ENCODE peak calls at places on chromosomes 1 and 21, in nine cellular contexts. H is small intestine, D is HFFc6, Q is MV-4-11, T is progenitor cell of endocrine pancreas, X is cardiac muscle cell, Z is AG10803, F is sciatic nerve, R is ELR. Y is an unnamed sample.
A peak's percentile ranks its signal among the peaks of the same experiment; 100 is the strongest.

GRCh38 chr1:19454265-19455198 is 30.8 kb downstream of the CAPZB start:
- DNase-seq in Q (no peak), D (peak; percentile 48), T (no peak), H (no peak), R (peak; percentile 40), X (no peak), Z (no peak), F (no peak), Y (no peak)

GRCh38 chr1:97792655-97793054 is 128.2 kb downstream of the DPYD start:
- DNase-seq in H (no peak), X (no peak), Z (no peak), Q (no peak), D (no peak), T (no peak), F (no peak), R (no peak), Y (no peak)

GRCh38 chr1:214416417-214417212 is 134.8 kb downstream of the PTPN14 start:
- DNase-seq in H (no peak), T (no peak), D (peak; percentile 58), Z (peak; percentile 55), Q (no peak), R (peak; percentile 76), F (no peak), X (peak; percentile 84), Y (no peak)

GRCh38 chr21:31198575-31198974 is 145.5 kb downstream of the TIAM1 start:
- DNase-seq in F (no peak), H (peak; percentile 56), T (no peak), X (peak; percentile 75), Q (peak; percentile 61), D (peak; percentile 21), Z (peak; percentile 44), R (peak; percentile 54), Y (peak; percentile 57)

GRCh38 chr1:110384581-110385321 is 6.1 kb downstream of the SLC16A4 start:
- DNase-seq in Z (no peak), H (peak; percentile 93), R (no peak), X (no peak), Q (peak; percentile 5), T (no peak), F (no peak), D (no peak), Y (no peak)

GRCh38 chr1:2495546-2495945 is 19.5 kb downstream of the PLCH2 start:
- DNase-seq in T (no peak), F (no peak), Q (no peak), H (no peak), Z (no peak), R (no peak), D (no peak), X (no peak), Y (no peak)

GRCh38 chr1:50750021-50750619 is 209.9 kb downstream of the FAF1 start:
- DNase-seq in D (peak; percentile 30), R (peak; percentile 52), X (peak; percentile 49), T (no peak), Z (peak; percentile 46), F (no peak), H (no peak), Q (peak; percentile 11), Y (peak; percentile 31)

GRCh38 chr1:60655799-60656355 is 426.5 kb upstream of the NFIA start:
- DNase-seq in Q (no peak), F (no peak), T (no peak), Z (no peak), X (no peak), R (no peak), D (no peak), H (no peak), Y (no peak)

GRCh38 chr1:211705439-211706205 is 30.2 kb upstream of the NEK2 start:
- DNase-seq in X (no peak), Z (peak; percentile 16), T (no peak), D (no peak), H (no peak), F (no peak), Q (no peak), R (peak; percentile 10), Y (no peak)

GRCh38 chr1:97693601-97694000 is 227.2 kb downstream of the DPYD start:
- DNase-seq in H (no peak), T (no peak), Z (peak; percentile 75), R (no peak), F (no peak), D (peak; percentile 16), X (no peak), Q (no peak), Y (no peak)

Y was measured in neural progenitor cell.